ENCODE peak calls at places on chromosome 20, in six cellular contexts. Z, X, L, F, U and R are unnamed samples.
A peak's percentile ranks its signal among the peaks of the same experiment; 100 is the strongest.

GRCh38 chr20:63696628-63697356 is at the start of gene TNFRSF6B:
- DNase-seq in Z (peak; percentile 73), X (no peak), L (no peak), F (no peak), U (no peak), R (no peak)

GRCh38 chr20:62358728-62359490 is 8.2 kb downstream of the LAMA5 start:
- DNase-seq in Z (no peak), X (no peak), L (no peak), F (no peak), U (no peak), R (no peak)

GRCh38 chr20:34891166-34892062 is 15.0 kb downstream of the ACSS2 start:
- DNase-seq in Z (no peak), X (peak; percentile 69), L (peak; percentile 83), F (no peak), U (peak; percentile 9), R (peak; percentile 42)

GRCh38 chr20:51950926-51951325 is 148.6 kb upstream of the SALL4 start:
- DNase-seq in Z (no peak), X (no peak), L (no peak), F (no peak), U (no peak), R (no peak)

GRCh38 chr20:1945134-1945618 is 48.7 kb downstream of the PDYN start:
- DNase-seq in Z (peak; percentile 83), X (peak; percentile 95), L (peak; percentile 64), F (peak; percentile 57), U (no peak), R (no peak)

GRCh38 chr20:42945194-42945593 is 244.5 kb downstream of the PTPRT start:
- DNase-seq in Z (peak; percentile 35), X (no peak), L (no peak), F (no peak), U (no peak), R (no peak)

GRCh38 chr20:12112089-12112474 is 194.4 kb downstream of the BTBD3 start:
- DNase-seq in Z (no peak), X (no peak), L (no peak), F (no peak), U (no peak), R (no peak)

GRCh38 chr20:50774515-50774914 is 20.3 kb upstream of the BCAS4 start:
- DNase-seq in Z (peak; percentile 16), X (no peak), L (no peak), F (no peak), U (no peak), R (no peak)

GRCh38 chr20:3420211-3420707 is 12.8 kb upstream of the DNAAF9 start:
- DNase-seq in Z (no peak), X (peak; percentile 88), L (peak; percentile 58), F (no peak), U (peak; percentile 87), R (peak; percentile 80)

GRCh38 chr20:31523361-31524283 is 9.4 kb downstream of the HM13 start:
- DNase-seq in Z (no peak), X (peak; percentile 44), L (peak; percentile 84), F (no peak), U (no peak), R (no peak)

GRCh38 chr20:44954198-44954597 is 6.0 kb downstream of the TOMM34 start:
- DNase-seq in Z (no peak), X (no peak), L (no peak), F (no peak), U (no peak), R (no peak)

GRCh38 chr20:11080776-11081406 is 407.1 kb upstream of the JAG1 start:
- DNase-seq in Z (no peak), X (peak; percentile 17), L (no peak), F (no peak), U (no peak), R (no peak)

GRCh38 chr20:44073675-44074071 is 113.3 kb downstream of the JPH2 start:
- DNase-seq in Z (no peak), X (no peak), L (no peak), F (no peak), U (no peak), R (no peak)

GRCh38 chr20:19947611-19948264 is 69.4 kb upstream of the NAA20 start:
- DNase-seq in Z (no peak), X (peak; percentile 76), L (peak; percentile 64), F (no peak), U (peak; percentile 86), R (peak; percentile 52)

GRCh38 chr20:58967652-58968429 is 13.2 kb upstream of the NELFCD start:
- DNase-seq in Z (no peak), X (no peak), L (no peak), F (no peak), U (no peak), R (no peak)

GRCh38 chr20:11389188-11389587 is 528.5 kb upstream of the BTBD3 start:
- DNase-seq in Z (no peak), X (no peak), L (no peak), F (no peak), U (no peak), R (no peak)

GRCh38 chr20:39433461-39433860 is 471.3 kb downstream of the DHX35 start:
- DNase-seq in Z (no peak), X (no peak), L (no peak), F (no peak), U (no peak), R (no peak)

GRCh38 chr20:32333988-32334885 is 23.9 kb upstream of the ASXL1 start:
- DNase-seq in Z (no peak), X (peak; percentile 80), L (peak; percentile 10), F (no peak), U (peak; percentile 86), R (no peak)

GRCh38 chr20:21498646-21499045 is 15.2 kb downstream of the NKX2-2 start:
- DNase-seq in Z (no peak), X (no peak), L (no peak), F (no peak), U (no peak), R (no peak)

GRCh38 chr20:53750827-53751393 is 157.3 kb upstream of the ZNF217 start:
- DNase-seq in Z (no peak), X (peak; percentile 77), L (peak; percentile 72), F (no peak), U (no peak), R (no peak)

GRCh38 chr20:37565134-37565811 is 37.6 kb upstream of the BLCAP start:
- DNase-seq in Z (no peak), X (no peak), L (no peak), F (no peak), U (no peak), R (no peak)

GRCh38 chr20:46151936-46152335 is 33.8 kb downstream of the CD40 start:
- DNase-seq in Z (no peak), X (no peak), L (no peak), F (no peak), U (peak; percentile 28), R (peak; percentile 65)

GRCh38 chr20:34717230-34718095 is 13.3 kb downstream of the TP53INP2 start:
- DNase-seq in Z (no peak), X (no peak), L (no peak), F (no peak), U (no peak), R (no peak)

GRCh38 chr20:62558779-62559178 is 83.0 kb upstream of the GATA5 start:
- DNase-seq in Z (no peak), X (no peak), L (no peak), F (no peak), U (no peak), R (no peak)

GRCh38 chr20:13286600-13286999 is 65.5 kb downstream of the ISM1 start:
- DNase-seq in Z (no peak), X (no peak), L (no peak), F (no peak), U (no peak), R (no peak)

GRCh38 chr20:33781945-33782344 is 29.2 kb upstream of the CHMP4B start:
- DNase-seq in Z (no peak), X (no peak), L (no peak), F (no peak), U (no peak), R (no peak)

GRCh38 chr20:60993647-60994046 is 258.4 kb upstream of the CDH4 start:
- DNase-seq in Z (no peak), X (no peak), L (no peak), F (no peak), U (no peak), R (no peak)
- TF ChIP-seq CTCF in Z (no peak), X (no peak), L (no peak), F (no peak), U (no peak), R (no peak)

DNA sequence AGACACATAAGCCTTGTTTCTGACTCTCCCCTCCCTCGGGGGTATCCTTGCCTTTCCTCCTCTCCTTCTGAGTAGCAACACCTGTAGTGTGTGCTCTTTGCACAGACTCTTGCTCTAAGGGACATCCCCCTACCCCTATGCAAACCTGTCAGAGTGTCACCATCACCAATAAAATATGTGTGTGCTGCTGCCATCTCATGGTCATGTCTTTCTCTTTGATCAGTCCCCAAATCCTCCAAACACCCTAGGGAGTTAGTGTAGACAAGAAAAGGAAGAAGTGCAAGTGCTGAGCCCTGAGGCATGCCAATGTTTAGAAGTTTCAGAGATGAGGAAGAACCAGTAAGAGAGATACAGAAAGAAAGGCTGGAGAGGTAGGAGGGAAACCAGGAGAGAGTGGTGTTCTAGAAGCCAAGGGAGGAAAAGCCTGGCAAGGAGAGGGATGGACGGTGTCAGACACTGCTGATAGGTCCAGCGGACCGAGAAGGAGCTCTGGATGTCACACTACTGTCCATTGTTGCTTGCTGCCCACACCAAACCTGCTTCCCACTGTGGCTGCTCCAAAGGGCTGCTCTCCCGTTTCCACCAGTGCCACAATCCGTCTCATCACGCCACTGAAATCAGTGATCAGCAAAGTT is 16.4 kb downstream of the TRMT6 start:
- DNase-seq in Z (no peak), X (peak; percentile 18), L (no peak), F (no peak), U (peak; percentile 49), R (peak; percentile 48)
- TF ChIP-seq CTCF in Z (no peak), X (no peak), L (no peak), F (no peak), U (peak; percentile 31), R (peak; percentile 51)

GRCh38 chr20:60050193-60050960 is 92.2 kb downstream of the CDH26 start:
- DNase-seq in Z (no peak), X (no peak), L (no peak), F (no peak), U (no peak), R (no peak)
- TF ChIP-seq CTCF in Z (no peak), X (no peak), L (no peak), F (no peak), U (no peak), R (no peak)

GRCh38 chr20:56691325-56691990 is 62.4 kb downstream of the TFAP2C start:
- DNase-seq in Z (no peak), X (peak; percentile 2), L (no peak), F (no peak), U (no peak), R (no peak)

GRCh38 chr20:56690531-56691175 is 61.5 kb downstream of the TFAP2C start:
- DNase-seq in Z (no peak), X (no peak), L (no peak), F (no peak), U (no peak), R (no peak)

GRCh38 chr20:56689852-56690485 is 60.9 kb downstream of the TFAP2C start:
- DNase-seq in Z (no peak), X (peak; percentile 54), L (no peak), F (no peak), U (no peak), R (no peak)

GRCh38 chr20:56688106-56688505 is 59.0 kb downstream of the TFAP2C start:
- DNase-seq in Z (no peak), X (no peak), L (no peak), F (no peak), U (no peak), R (no peak)

DNA sequence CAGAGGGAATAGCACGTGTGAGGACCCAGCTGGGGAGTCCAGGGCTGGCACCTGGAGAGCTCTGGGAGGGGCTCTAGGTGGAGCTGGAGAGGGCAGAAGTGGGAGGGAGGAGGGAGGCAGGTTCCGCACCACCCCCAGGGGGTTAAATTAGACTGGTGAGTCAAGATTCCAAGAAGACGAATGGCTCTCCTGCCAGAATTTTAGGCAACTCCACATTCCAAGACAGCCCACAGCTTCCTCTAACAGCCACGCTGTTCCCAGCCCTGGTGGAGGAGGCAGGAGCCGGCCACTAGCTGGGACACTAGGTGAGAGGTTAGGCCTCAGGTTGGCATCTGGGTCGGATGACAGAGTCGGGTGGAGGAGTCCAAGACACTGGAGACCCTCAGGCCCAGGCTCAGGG is 60.2 kb downstream of the TFAP2C start:
- DNase-seq in Z (no peak), X (peak; percentile 82), L (no peak), F (no peak), U (no peak), R (no peak)
- TF ChIP-seq CTCF in Z (no peak), X (no peak), L (no peak), F (no peak), U (no peak), R (no peak)